ENCODE peak calls at places on chromosome 10, in ten cellular contexts. L, B, V, U, D, A, T, C, Z and K are unnamed samples.

GRCh38 chr10:88707429-88708110 is 1.5 kb downstream of the LIPK start:
- DNase-seq in L (no peak), B (peak), V (peak), U (no peak), D (no peak), A (no peak), T (no peak), C (no peak), Z (no peak), K (no peak)

GRCh38 chr10:11097686-11098085 is 80.0 kb downstream of the CELF2 start:
- DNase-seq in L (peak), B (no peak), V (no peak), U (no peak), D (no peak), A (no peak), T (no peak), C (no peak), Z (no peak), K (no peak)

GRCh38 chr10:93821051-93821772 is 63.5 kb downstream of the LGI1 start:
- DNase-seq in L (no peak), B (peak), V (no peak), U (no peak), D (no peak), A (no peak), T (no peak), C (no peak), Z (no peak), K (no peak)

GRCh38 chr10:129932182-129932581 is 31.9 kb downstream of the EBF3 start:
- DNase-seq in L (no peak), B (no peak), V (no peak), U (no peak), D (no peak), A (no peak), T (no peak), C (no peak), Z (no peak), K (no peak)

GRCh38 chr10:51800725-51801455 is 101.5 kb upstream of the CSTF2T start:
- DNase-seq in L (no peak), B (no peak), V (no peak), U (no peak), D (no peak), A (no peak), T (no peak), C (no peak), Z (no peak), K (no peak)

GRCh38 chr10:10056958-10057357 is 960.7 kb upstream of the CELF2 start:
- DNase-seq in L (no peak), B (no peak), V (no peak), U (no peak), D (no peak), A (no peak), T (peak), C (no peak), Z (no peak), K (no peak)

GRCh38 chr10:10551595-10551994 is 466.1 kb upstream of the CELF2 start:
- DNase-seq in L (no peak), B (no peak), V (no peak), U (no peak), D (no peak), A (no peak), T (no peak), C (no peak), Z (no peak), K (no peak)

GRCh38 chr10:53045315-53045714 is 272.7 kb upstream of the MBL2 start:
- DNase-seq in L (no peak), B (no peak), V (no peak), U (no peak), D (no peak), A (no peak), T (no peak), C (no peak), Z (no peak), K (no peak)

GRCh38 chr10:77279207-77279606 is 358.4 kb downstream of the KCNMA1 start:
- DNase-seq in L (no peak), B (no peak), V (peak), U (peak), D (no peak), A (no peak), T (no peak), C (no peak), Z (no peak), K (no peak)

GRCh38 chr10:96205580-96205979 is 65.8 kb downstream of the BLNK start:
- DNase-seq in L (no peak), B (no peak), V (no peak), U (no peak), D (no peak), A (no peak), T (peak), C (no peak), Z (no peak), K (no peak)

GRCh38 chr10:15797346-15797745 is 63.0 kb downstream of the MINDY3 start:
- DNase-seq in L (no peak), B (no peak), V (no peak), U (no peak), D (no peak), A (no peak), T (no peak), C (no peak), Z (no peak), K (no peak)

GRCh38 chr10:77865585-77866324 is 60.8 kb downstream of the DLG5 start:
- DNase-seq in L (no peak), B (no peak), V (no peak), U (no peak), D (no peak), A (no peak), T (peak), C (no peak), Z (no peak), K (peak)

GRCh38 chr10:133312016-133312768 is 3.5 kb downstream of the ZNF511 start:
- DNase-seq in L (no peak), B (no peak), V (no peak), U (no peak), D (no peak), A (no peak), T (no peak), C (no peak), Z (no peak), K (no peak)

GRCh38 chr10:126252884-126253612 is 135.2 kb downstream of the ADAM12 start:
- DNase-seq in L (no peak), B (peak), V (no peak), U (peak), D (peak), A (no peak), T (no peak), C (no peak), Z (no peak), K (peak)

GRCh38 chr10:131745591-131745990 is 155.2 kb upstream of the PPP2R2D start:
- DNase-seq in L (no peak), B (no peak), V (no peak), U (no peak), D (no peak), A (no peak), T (no peak), C (no peak), Z (no peak), K (no peak)

GRCh38 chr10:96616961-96617360 is 30.1 kb upstream of the TM9SF3 start:
- DNase-seq in L (no peak), B (no peak), V (no peak), U (no peak), D (no peak), A (no peak), T (no peak), C (no peak), Z (no peak), K (no peak)

GRCh38 chr10:46092523-46093195 is 46.6 kb upstream of the MSMB start:
- DNase-seq in L (no peak), B (no peak), V (peak), U (no peak), D (no peak), A (no peak), T (no peak), C (no peak), Z (no peak), K (no peak)

GRCh38 chr10:14086596-14086995 is 244.1 kb downstream of the FRMD4A start:
- DNase-seq in L (no peak), B (no peak), V (no peak), U (no peak), D (no peak), A (no peak), T (no peak), C (no peak), Z (no peak), K (no peak)

GRCh38 chr10:48444266-48444665 is 137.8 kb downstream of the MAPK8 start:
- DNase-seq in L (no peak), B (peak), V (no peak), U (no peak), D (no peak), A (no peak), T (peak), C (no peak), Z (no peak), K (peak)

GRCh38 chr10:488933-489215 is 200.6 kb downstream of the DIP2C start:
- DNase-seq in L (no peak), B (no peak), V (no peak), U (no peak), D (no peak), A (no peak), T (no peak), C (no peak), Z (no peak), K (no peak)

GRCh38 chr10:113131611-113132330 is 181.7 kb downstream of the TCF7L2 start:
- DNase-seq in L (no peak), B (no peak), V (no peak), U (peak), D (peak), A (peak), T (no peak), C (no peak), Z (no peak), K (no peak)

GRCh38 chr10:63497321-63497720 is 23.9 kb upstream of the REEP3 start:
- DNase-seq in L (no peak), B (no peak), V (no peak), U (no peak), D (no peak), A (no peak), T (no peak), C (no peak), Z (no peak), K (no peak)

GRCh38 chr10:129465796-129466702 is 992 bp upstream of the MGMT start:
- DNase-seq in L (no peak), B (no peak), V (no peak), U (no peak), D (no peak), A (no peak), T (no peak), C (no peak), Z (no peak), K (peak)

GRCh38 chr10:96366508-96366907 is 7.7 kb upstream of the OPALIN start:
- DNase-seq in L (no peak), B (no peak), V (no peak), U (no peak), D (no peak), A (no peak), T (no peak), C (no peak), Z (no peak), K (no peak)

GRCh38 chr10:13706604-13707003 is 119.8 kb downstream of the PRPF18 start:
- DNase-seq in L (no peak), B (no peak), V (no peak), U (no peak), D (no peak), A (no peak), T (no peak), C (no peak), Z (no peak), K (no peak)

GRCh38 chr10:78898341-78899097 is 170.2 kb upstream of the ZMIZ1 start:
- DNase-seq in L (no peak), B (no peak), V (no peak), U (no peak), D (no peak), A (no peak), T (no peak), C (no peak), Z (no peak), K (peak)

GRCh38 chr10:93746844-93747284 is 10.9 kb upstream of the LGI1 start:
- DNase-seq in L (no peak), B (peak), V (no peak), U (no peak), D (peak), A (peak), T (peak), C (no peak), Z (no peak), K (peak)

GRCh38 chr10:93707623-93708022 is 5.2 kb upstream of the FRA10AC1 start:
- DNase-seq in L (no peak), B (no peak), V (no peak), U (no peak), D (no peak), A (no peak), T (no peak), C (no peak), Z (no peak), K (no peak)

GRCh38 chr10:105023706-105024105 is 382.6 kb downstream of the SORCS3 start:
- DNase-seq in L (no peak), B (no peak), V (no peak), U (no peak), D (peak), A (peak), T (no peak), C (no peak), Z (no peak), K (no peak)

GRCh38 chr10:48695636-48696534 is 11.2 kb downstream of the WDFY4 start:
- DNase-seq in L (no peak), B (no peak), V (no peak), U (no peak), D (no peak), A (no peak), T (no peak), C (no peak), Z (no peak), K (peak)

GRCh38 chr10:21497177-21497807 is 28.2 kb downstream of the SKIDA1 start:
- DNase-seq in L (no peak), B (peak), V (peak), U (peak), D (peak), A (peak), T (peak), C (no peak), Z (no peak), K (peak)

GRCh38 chr10:125448596-125448995 is 234.4 kb downstream of the TEX36 start:
- DNase-seq in L (no peak), B (peak), V (no peak), U (no peak), D (no peak), A (no peak), T (peak), C (no peak), Z (no peak), K (peak)